ENCODE peak calls at places on chromosomes 3 and 15, in eight cellular contexts. F is nephron progenitor cell, E is AG09319, B is epithelial cell of esophagus, K is kidney, R is upper lobe of right lung, H is mammary epithelial cell, L is fibroblast of mammary gland. X is an unnamed sample.

GRCh38 chr15:39801641-39802309 is 19.1 kb upstream of the FSIP1 start:
- DNase-seq in F (peak), E (no peak), B (peak), K (no peak), R (no peak), H (peak), L (no peak), X (peak)

GRCh38 chr15:60038111-60038521 is 34.0 kb downstream of the FOXB1 start:
- DNase-seq in F (no peak), E (no peak), B (peak), K (no peak), R (no peak), H (no peak), L (no peak), X (no peak)

GRCh38 chr3:184230603-184231528 is 1.5 kb downstream of the VWA5B2 start:
- DNase-seq in F (peak), E (no peak), B (peak), K (peak), R (no peak), H (peak), L (no peak), X (no peak)

GRCh38 chr15:89740137-89740536 is 10.9 kb downstream of the MESP1 start:
- DNase-seq in F (peak), E (peak), B (peak), K (peak), R (no peak), H (peak), L (peak), X (peak)

GRCh38 chr15:78811825-78812183 is 540 bp upstream of the ADAMTS7 start:
- DNase-seq in F (no peak), E (no peak), B (no peak), K (peak), R (no peak), H (no peak), L (peak), X (no peak)

GRCh38 chr15:95718441-95718840 is 612.1 kb upstream of the NR2F2 start:
- DNase-seq in F (no peak), E (no peak), B (no peak), K (peak), R (no peak), H (no peak), L (no peak), X (no peak)

GRCh38 chr15:22952826-22953579 is 27.2 kb downstream of the CYFIP1 start:
- DNase-seq in F (no peak), E (no peak), B (no peak), K (no peak), R (no peak), H (no peak), L (peak), X (no peak)

GRCh38 chr3:171646357-171647133 is 163.7 kb downstream of the PLD1 start:
- DNase-seq in F (no peak), E (peak), B (peak), K (no peak), R (no peak), H (peak), L (peak), X (peak)

GRCh38 chr15:67825880-67826716 is 789 bp downstream of the SKOR1 start:
- DNase-seq in F (no peak), E (no peak), B (no peak), K (peak), R (no peak), H (no peak), L (no peak), X (no peak)

GRCh38 chr15:85284497-85284896 is 95.9 kb upstream of the AKAP13 start:
- DNase-seq in F (no peak), E (no peak), B (no peak), K (no peak), R (no peak), H (no peak), L (no peak), X (no peak)

GRCh38 chr15:89784686-89784960 is 8.5 kb downstream of the MESP2 start:
- DNase-seq in F (no peak), E (no peak), B (no peak), K (peak), R (no peak), H (no peak), L (no peak), X (no peak)

GRCh38 chr15:98983333-98983732 is 24.3 kb downstream of the PGPEP1L start:
- DNase-seq in F (no peak), E (peak), B (peak), K (no peak), R (no peak), H (peak), L (peak), X (peak)

GRCh38 chr15:55774113-55774970 is 31.4 kb upstream of the PRTG start:
- DNase-seq in F (peak), E (no peak), B (peak), K (no peak), R (no peak), H (no peak), L (peak), X (peak)

GRCh38 chr15:62209322-62209721 is 44.2 kb upstream of the C2CD4B start:
- DNase-seq in F (no peak), E (no peak), B (peak), K (no peak), R (no peak), H (peak), L (no peak), X (no peak)

GRCh38 chr3:37221407-37221806 is 47.0 kb upstream of the LRRFIP2 start:
- DNase-seq in F (no peak), E (no peak), B (peak), K (no peak), R (no peak), H (peak), L (peak), X (no peak)

GRCh38 chr15:70474682-70475438 is 288.5 kb downstream of the UACA start:
- DNase-seq in F (no peak), E (peak), B (peak), K (peak), R (peak), H (peak), L (peak), X (peak)

GRCh38 chr3:152656207-152657001 is 178.5 kb upstream of the P2RY1 start:
- DNase-seq in F (peak), E (no peak), B (no peak), K (no peak), R (no peak), H (no peak), L (no peak), X (peak)

GRCh38 chr3:170356596-170357175 is 829 bp upstream of the SKIL start:
- DNase-seq in F (peak), E (peak), B (peak), K (peak), R (peak), H (peak), L (peak), X (peak)

GRCh38 chr3:76245622-76246021 is 460.3 kb upstream of the ZNF717 start:
- DNase-seq in F (no peak), E (no peak), B (no peak), K (no peak), R (no peak), H (no peak), L (no peak), X (no peak)

GRCh38 chr3:49120096-49120437 is 556 bp downstream of the USP19 start:
- DNase-seq in F (no peak), E (no peak), B (no peak), K (no peak), R (no peak), H (no peak), L (no peak), X (peak)

GRCh38 chr3:59425942-59426341 is 376.1 kb upstream of the CFAP20DC start:
- DNase-seq in F (no peak), E (no peak), B (peak), K (no peak), R (no peak), H (no peak), L (no peak), X (no peak)

GRCh38 chr3:186815490-186815889 is 9.2 kb upstream of the RFC4 start:
- DNase-seq in F (no peak), E (no peak), B (peak), K (no peak), R (no peak), H (peak), L (peak), X (peak)

GRCh38 chr3:186208328-186208989 is 99.6 kb upstream of the ETV5 start:
- DNase-seq in F (no peak), E (no peak), B (no peak), K (no peak), R (no peak), H (no peak), L (no peak), X (peak)

GRCh38 chr3:120419797-120420196 is 31.0 kb downstream of the FSTL1 start:
- DNase-seq in F (no peak), E (no peak), B (no peak), K (no peak), R (no peak), H (no peak), L (peak), X (no peak)

GRCh38 chr3:111926266-111926676 is 52.6 kb upstream of the ABHD10 start:
- DNase-seq in F (no peak), E (no peak), B (no peak), K (no peak), R (no peak), H (no peak), L (no peak), X (no peak)

GRCh38 chr3:25957026-25957425 is 167.1 kb downstream of the OXSM start:
- DNase-seq in F (no peak), E (no peak), B (no peak), K (no peak), R (no peak), H (no peak), L (no peak), X (no peak)

GRCh38 chr15:42619641-42620371 is 44.4 kb downstream of the STARD9 start:
- DNase-seq in F (no peak), E (no peak), B (no peak), K (no peak), R (no peak), H (no peak), L (no peak), X (peak)

GRCh38 chr3:150110097-150110496 is 139.4 kb upstream of the PFN2 start:
- DNase-seq in F (no peak), E (no peak), B (no peak), K (no peak), R (no peak), H (no peak), L (no peak), X (no peak)

GRCh38 chr15:77251662-77252061 is 168.2 kb downstream of the PEAK1 start:
- DNase-seq in F (peak), E (no peak), B (peak), K (no peak), R (no peak), H (no peak), L (peak), X (peak)

GRCh38 chr3:98655666-98656065 is 62.3 kb upstream of the CPOX start:
- DNase-seq in F (no peak), E (no peak), B (no peak), K (no peak), R (no peak), H (peak), L (peak), X (no peak)

GRCh38 chr15:85589873-85590272 is 204.9 kb downstream of the KLHL25 start:
- DNase-seq in F (no peak), E (no peak), B (peak), K (no peak), R (no peak), H (peak), L (peak), X (no peak)

GRCh38 chr3:178275793-178276192 is 260.4 kb upstream of the KCNMB2 start:
- DNase-seq in F (no peak), E (no peak), B (no peak), K (no peak), R (no peak), H (no peak), L (peak), X (no peak)

GRCh38 chr3:93843981-93844380 is 129.7 kb downstream of the PROS1 start:
- DNase-seq in F (no peak), E (peak), B (peak), K (no peak), R (no peak), H (peak), L (peak), X (no peak)

GRCh38 chr3:119296723-119297122 is 2.5 kb downstream of the ARHGAP31 start:
- DNase-seq in F (no peak), E (no peak), B (no peak), K (no peak), R (no peak), H (no peak), L (no peak), X (no peak)

GRCh38 chr15:40190591-40190990 is 29.7 kb downstream of the BUB1B start:
- DNase-seq in F (no peak), E (no peak), B (peak), K (no peak), R (no peak), H (peak), L (peak), X (no peak)

GRCh38 chr3:138625707-138626365 is 17.3 kb downstream of the FAIM start:
- DNase-seq in F (no peak), E (no peak), B (peak), K (no peak), R (no peak), H (peak), L (peak), X (no peak)

GRCh38 chr3:71332813-71333212 is 250.7 kb downstream of the FOXP1 start:
- DNase-seq in F (no peak), E (no peak), B (no peak), K (no peak), R (no peak), H (no peak), L (no peak), X (no peak)
- TF ChIP-seq CTCF in F (no peak), E (no peak), B (no peak), K (no peak), R (no peak), H (no peak), L (no peak), X (no peak)

DNA sequence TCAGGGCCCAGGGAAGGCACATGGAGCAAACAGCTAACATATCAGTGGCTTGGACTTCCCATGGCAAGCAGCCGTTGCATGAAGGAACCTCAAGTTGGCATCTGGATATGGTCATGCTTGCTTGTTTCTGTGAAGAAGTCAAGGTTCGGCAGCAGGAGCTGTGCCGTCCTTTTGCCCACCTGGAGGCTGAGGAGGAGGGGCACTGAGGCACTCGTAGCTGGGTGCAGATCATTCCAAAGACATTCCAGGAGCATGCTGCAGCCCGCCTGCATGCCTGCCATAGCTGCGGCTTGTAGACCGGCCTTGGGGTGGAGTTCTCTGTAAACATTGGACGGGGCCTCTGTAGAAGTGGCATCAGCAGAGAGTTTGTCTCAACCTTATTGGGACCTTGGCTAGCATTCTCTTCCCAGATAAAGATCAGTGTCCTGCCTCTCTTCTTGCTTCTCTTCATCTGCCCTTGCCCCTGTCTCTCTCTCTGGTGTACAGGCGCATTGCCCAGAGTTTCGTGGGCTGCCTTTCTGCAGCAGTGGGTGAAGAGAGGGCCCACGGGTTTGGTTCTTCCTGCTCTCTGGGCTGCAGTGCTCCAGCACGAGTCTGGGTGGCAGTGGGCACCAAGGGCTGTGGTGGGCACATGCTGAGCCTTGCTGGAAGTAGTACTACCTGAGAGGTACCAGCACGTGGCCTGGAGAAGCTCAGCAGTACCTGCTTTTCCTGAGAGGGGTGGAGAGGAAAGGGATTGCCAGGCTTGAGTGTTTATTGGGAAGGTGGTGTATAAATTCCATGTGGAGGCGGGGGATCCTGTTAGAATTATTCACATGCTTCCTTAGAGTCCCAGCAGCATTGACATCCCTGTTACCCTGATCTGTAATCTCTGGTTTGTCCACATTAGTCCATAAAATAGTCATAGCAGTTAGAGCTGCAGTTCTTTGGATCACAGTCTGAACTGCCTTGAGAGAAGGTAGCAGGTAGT is 49.4 kb downstream of the CHCHD6 start:
- DNase-seq in F (no peak), E (no peak), B (peak), K (no peak), R (peak), H (peak), L (no peak), X (no peak)
- TF ChIP-seq CTCF in F (no peak), E (no peak), B (no peak), K (no peak), R (no peak), H (peak), L (no peak), X (no peak)

GRCh38 chr15:31367021-31367729 is 40.5 kb downstream of the KLF13 start:
- DNase-seq in F (no peak), E (no peak), B (no peak), K (peak), R (no peak), H (no peak), L (peak), X (peak)

GRCh38 chr15:31365032-31365654 is 38.5 kb downstream of the KLF13 start:
- DNase-seq in F (no peak), E (no peak), B (no peak), K (no peak), R (no peak), H (no peak), L (no peak), X (no peak)

GRCh38 chr15:31365655-31366127 is 39.1 kb downstream of the KLF13 start:
- DNase-seq in F (peak), E (peak), B (peak), K (peak), R (peak), H (peak), L (peak), X (peak)

GRCh38 chr15:31367730-31368344 is 41.2 kb downstream of the KLF13 start:
- DNase-seq in F (no peak), E (no peak), B (no peak), K (peak), R (no peak), H (no peak), L (no peak), X (peak)

GRCh38 chr15:31366169-31366734 is 39.6 kb downstream of the KLF13 start:
- DNase-seq in F (no peak), E (no peak), B (no peak), K (peak), R (peak), H (peak), L (peak), X (peak)
- TF ChIP-seq CTCF in F (no peak), E (no peak), B (peak), K (no peak), R (peak), H (peak), L (no peak), X (peak)

DNA sequence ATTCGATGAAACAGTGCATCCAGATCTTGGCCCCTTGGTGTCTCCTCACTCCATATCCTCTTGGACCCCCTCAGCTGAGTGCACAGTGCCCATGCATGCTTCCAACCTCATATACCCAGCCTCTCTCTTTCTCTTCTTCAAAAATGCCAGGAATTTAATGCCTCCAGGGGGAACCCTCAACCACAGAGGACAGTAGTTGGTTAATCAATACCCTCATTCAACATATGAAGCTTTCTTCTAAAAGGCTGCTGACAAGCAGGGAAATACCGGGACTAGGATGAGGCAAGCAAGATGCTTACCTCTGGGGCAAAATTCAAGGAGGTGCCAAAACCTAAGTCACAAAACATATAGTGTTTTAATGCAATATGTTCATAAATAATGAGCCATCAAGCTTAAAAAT is 48.1 kb upstream of the FHIT start:
- DNase-seq in F (no peak), E (no peak), B (no peak), K (no peak), R (no peak), H (no peak), L (no peak), X (no peak)
- TF ChIP-seq CTCF in F (no peak), E (no peak), B (no peak), K (no peak), R (no peak), H (no peak), L (no peak), X (no peak)

GRCh38 chr3:46489875-46490274 is 7.9 kb upstream of the RTP3 start:
- DNase-seq in F (no peak), E (no peak), B (no peak), K (no peak), R (no peak), H (peak), L (peak), X (peak)
- TF ChIP-seq CTCF in F (no peak), E (no peak), B (no peak), K (no peak), R (no peak), H (no peak), L (no peak), X (no peak)